ENCODE peak calls at places on chromosomes 2 and 18, in five cellular contexts. M, R, X, T and Q are unnamed samples.

GRCh38 chr2:53575606-53576360 is 191.8 kb upstream of the CHAC2 start:
- DNase-seq in T (no peak), X (no peak), M (no peak), R (no peak), Q (peak)

GRCh38 chr2:215929602-215930335 is 83.6 kb downstream of the MREG start:
- DNase-seq in M (no peak), R (no peak), T (no peak), X (no peak), Q (no peak)

GRCh38 chr2:30802611-30803010 is 4.6 kb downstream of the CAPN13 start:
- DNase-seq in X (no peak), R (no peak), T (no peak), M (no peak), Q (no peak)

GRCh38 chr2:205047273-205047839 is 502.1 kb downstream of the PARD3B start:
- DNase-seq in M (no peak), X (no peak), T (no peak), R (no peak), Q (no peak)

GRCh38 chr2:165558832-165559231 is 89.3 kb downstream of the CSRNP3 start:
- DNase-seq in T (no peak), M (no peak), R (no peak), X (no peak), Q (no peak)

GRCh38 chr2:69280017-69280671 is 106.9 kb downstream of the GFPT1 start:
- DNase-seq in M (no peak), T (no peak), X (peak), R (no peak), Q (peak)

GRCh38 chr2:117055499-117056375 is 758.8 kb upstream of the DDX18 start:
- DNase-seq in R (no peak), M (no peak), T (no peak), X (no peak), Q (no peak)

GRCh38 chr2:96533292-96534073 is 3.1 kb upstream of the ARID5A start:
- DNase-seq in R (no peak), X (peak), M (peak), T (peak), Q (peak)

GRCh38 chr18:62596145-62597005 is 73.5 kb downstream of the ZCCHC2 start:
- DNase-seq in M (no peak), R (no peak), X (peak), T (no peak), Q (no peak)

GRCh38 chr2:134146161-134146560 is 107.7 kb upstream of the MGAT5 start:
- DNase-seq in R (no peak), T (no peak), X (no peak), M (no peak), Q (no peak)

GRCh38 chr18:26477828-26478466 is 70.4 kb downstream of the KCTD1 start:
- DNase-seq in R (no peak), T (no peak), M (no peak), X (no peak), Q (no peak)

GRCh38 chr2:120393456-120393855 is 47.5 kb downstream of the INHBB start:
- DNase-seq in X (no peak), M (no peak), T (no peak), R (no peak), Q (no peak)

GRCh38 chr2:18991177-18992168 is 366.9 kb downstream of the OSR1 start:
- DNase-seq in T (peak), M (peak), X (peak), R (peak), Q (peak)

GRCh38 chr2:100107440-100107839 is 35.0 kb downstream of the AFF3 start:
- DNase-seq in R (no peak), X (no peak), M (no peak), T (no peak), Q (no peak)